ENCODE peak calls at places on chromosomes 16 and 17, in nine cellular contexts. E is mesothelial cell of epicardium; F is ELF-1; C is naive thymus-derived CD8-positive, alpha-beta T cell; P is T-helper 2 cell; V is adipocyte; J is stimulated activated CD4-positive, alpha-beta T cell treated with anti-CD3 and anti-CD28 coated beads, Interleukin-15, amount 100 ng/mL, for 48 hours; A is RWPE2; W is NCI-H1694 treated with DMSO at 0.1 percent for 48 hours. Y is an unnamed sample.

GRCh38 chr17:39231587-39232551 is 6.1 kb upstream of the STAC2 start:
- DNase-seq in E (peak; percentile 71), F (peak; percentile 69), C (peak; percentile 67), P (peak; percentile 31), V (peak; percentile 69), J (no peak), A (no peak), W (peak; percentile 40), Y (no peak)

GRCh38 chr17:5975651-5976050 is 94.5 kb upstream of the WSCD1 start:
- DNase-seq in E (no peak), F (peak; percentile 8), C (no peak), P (no peak), V (no peak), J (no peak), A (no peak), W (no peak), Y (no peak)

GRCh38 chr17:352421-353212 is at the start of gene RPH3AL:
- DNase-seq in E (no peak), F (peak; percentile 40), C (no peak), P (no peak), V (no peak), J (no peak), A (no peak), W (peak; percentile 53), Y (no peak)

GRCh38 chr17:28170771-28171170 is 128.3 kb downstream of the NLK start:
- DNase-seq in E (no peak), F (no peak), C (no peak), P (no peak), V (peak; percentile 27), J (no peak), A (no peak), W (no peak), Y (no peak)

GRCh38 chr17:29246638-29247037 is at the start of gene CRYBA1:
- DNase-seq in E (no peak), F (peak; percentile 56), C (no peak), P (no peak), V (no peak), J (no peak), A (no peak), W (no peak), Y (no peak)

GRCh38 chr17:50149425-50150353 is 788 bp downstream of the PPP1R9B start:
- DNase-seq in E (peak; percentile 70), F (peak; percentile 77), C (peak; percentile 62), P (peak; percentile 34), V (peak; percentile 72), J (peak; percentile 45), A (peak; percentile 69), W (no peak), Y (peak; percentile 62)

GRCh38 chr16:85049864-85050263 is 22.3 kb downstream of the KIAA0513 start:
- DNase-seq in E (no peak), F (no peak), C (no peak), P (no peak), V (no peak), J (no peak), A (no peak), W (no peak), Y (no peak)

GRCh38 chr17:848402-848801 is 66.2 kb downstream of the MRM3 start:
- DNase-seq in E (no peak), F (no peak), C (no peak), P (no peak), V (no peak), J (no peak), A (no peak), W (no peak), Y (no peak)